ENCODE peak calls at places on chromosomes 1 and 21, in four cellular contexts. One of them, this sample, is unnamed.

GRCh38 chr1:205183676-205184335 is 27.7 kb downstream of the DSTYK start:
- DNase-seq in transverse colon: no peak
- DNase-seq in A549: no peak
- DNase-seq in IMR-90: peak
- DNase-seq in this sample: no peak

GRCh38 chr21:42820513-42821465 is 58.5 kb downstream of the WDR4 start:
- DNase-seq in transverse colon: no peak
- DNase-seq in A549: no peak
- DNase-seq in IMR-90: no peak
- DNase-seq in this sample: no peak

GRCh38 chr1:55632906-55633305 is 417.7 kb upstream of the USP24 start:
- DNase-seq in transverse colon: no peak
- DNase-seq in A549: no peak
- DNase-seq in IMR-90: peak
- DNase-seq in this sample: no peak

GRCh38 chr1:227924838-227925574 is 22.7 kb downstream of the WNT9A start:
- DNase-seq in transverse colon: no peak
- DNase-seq in A549: no peak
- DNase-seq in IMR-90: no peak
- DNase-seq in this sample: no peak

GRCh38 chr1:119680193-119680592 is 31.5 kb upstream of the PHGDH start:
- DNase-seq in transverse colon: no peak
- DNase-seq in A549: no peak
- DNase-seq in IMR-90: no peak
- DNase-seq in this sample: no peak

GRCh38 chr1:87684194-87684593 is 355.5 kb downstream of the LMO4 start:
- DNase-seq in transverse colon: peak
- DNase-seq in A549: no peak
- DNase-seq in IMR-90: peak
- DNase-seq in this sample: no peak

GRCh38 chr1:230253150-230253549 is 173.0 kb downstream of the PGBD5 start:
- DNase-seq in transverse colon: no peak
- DNase-seq in A549: no peak
- DNase-seq in IMR-90: no peak
- DNase-seq in this sample: no peak

GRCh38 chr1:214983126-214983869 is 99.2 kb upstream of the KCNK2 start:
- DNase-seq in transverse colon: no peak
- DNase-seq in A549: no peak
- DNase-seq in IMR-90: peak
- DNase-seq in this sample: no peak

GRCh38 chr1:35570589-35571137 is 2.5 kb upstream of the TFAP2E start:
- DNase-seq in transverse colon: no peak
- DNase-seq in A549: no peak
- DNase-seq in IMR-90: peak
- DNase-seq in this sample: no peak

GRCh38 chr1:5507340-5507739 is 484.9 kb downstream of the NPHP4 start:
- DNase-seq in transverse colon: no peak
- DNase-seq in A549: no peak
- DNase-seq in IMR-90: no peak
- DNase-seq in this sample: no peak

GRCh38 chr1:159916240-159917051 is 8.9 kb downstream of the TAGLN2 start:
- DNase-seq in transverse colon: no peak
- DNase-seq in A549: peak
- DNase-seq in IMR-90: peak
- DNase-seq in this sample: no peak

GRCh38 chr1:29416825-29417557 is 180.7 kb downstream of the PTPRU start:
- DNase-seq in transverse colon: no peak
- DNase-seq in A549: no peak
- DNase-seq in IMR-90: no peak
- DNase-seq in this sample: no peak

GRCh38 chr1:116201921-116202320 is 90.7 kb downstream of the MAB21L3 start:
- DNase-seq in transverse colon: no peak
- DNase-seq in A549: no peak
- DNase-seq in IMR-90: no peak
- DNase-seq in this sample: no peak

GRCh38 chr1:3992103-3992556 is 92.1 kb upstream of the C1orf174 start:
- DNase-seq in transverse colon: no peak
- DNase-seq in A549: no peak
- DNase-seq in IMR-90: peak
- DNase-seq in this sample: peak

GRCh38 chr1:35980090-35980489 is 49.2 kb downstream of the AGO3 start:
- DNase-seq in transverse colon: no peak
- DNase-seq in A549: no peak
- DNase-seq in IMR-90: no peak
- DNase-seq in this sample: no peak

GRCh38 chr1:2253036-2253796 is 25.1 kb downstream of the SKI start:
- DNase-seq in transverse colon: no peak
- DNase-seq in A549: no peak
- DNase-seq in IMR-90: no peak
- DNase-seq in this sample: no peak

GRCh38 chr1:2251363-2251762 is 23.2 kb downstream of the SKI start:
- DNase-seq in transverse colon: no peak
- DNase-seq in A549: no peak
- DNase-seq in IMR-90: no peak
- DNase-seq in this sample: no peak

GRCh38 chr1:2252423-2252822 is 24.3 kb downstream of the SKI start:
- DNase-seq in transverse colon: no peak
- DNase-seq in A549: no peak
- DNase-seq in IMR-90: no peak
- DNase-seq in this sample: no peak

GRCh38 chr1:2250721-2251281 is 22.7 kb downstream of the SKI start:
- DNase-seq in transverse colon: no peak
- DNase-seq in A549: no peak
- DNase-seq in IMR-90: no peak
- DNase-seq in this sample: no peak

DNA sequence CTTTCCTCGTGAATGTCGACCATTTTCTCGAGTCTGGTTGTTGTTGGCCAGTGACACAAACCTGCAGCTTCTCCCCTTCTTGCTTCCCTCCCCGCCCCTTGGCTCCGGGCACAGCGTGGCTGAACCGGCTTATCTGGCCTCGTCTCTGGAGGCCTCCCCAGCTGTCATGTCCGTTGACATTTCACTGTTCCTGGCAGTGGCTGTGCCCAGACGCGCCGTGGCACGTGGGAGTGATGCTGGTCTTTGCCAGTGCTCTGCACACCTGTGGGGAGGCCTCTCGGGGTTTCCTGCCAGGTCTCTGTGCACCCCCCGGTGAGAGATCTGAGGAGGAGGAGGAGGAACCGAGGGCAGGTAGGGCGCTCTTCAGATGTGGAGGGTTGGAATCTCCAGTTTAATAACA is 23.7 kb downstream of the SKI start:
- DNase-seq in transverse colon: no peak
- DNase-seq in A549: no peak
- DNase-seq in IMR-90: no peak
- DNase-seq in this sample: no peak
- TF ChIP-seq POLR2A in transverse colon: no peak
- TF ChIP-seq POLR2A in A549: no peak
- TF ChIP-seq POLR2A in IMR-90: no peak
- TF ChIP-seq POLR2A in this sample: no peak

GRCh38 chr21:35562876-35563275 is 497.4 kb downstream of the SETD4 start:
- DNase-seq in transverse colon: no peak
- DNase-seq in A549: no peak
- DNase-seq in IMR-90: peak
- DNase-seq in this sample: no peak

GRCh38 chr21:35566874-35567273 is 493.5 kb downstream of the SETD4 start:
- DNase-seq in transverse colon: no peak
- DNase-seq in A549: no peak
- DNase-seq in IMR-90: no peak
- DNase-seq in this sample: no peak

GRCh38 chr21:35563885-35564451 is 496.4 kb downstream of the SETD4 start:
- DNase-seq in transverse colon: peak
- DNase-seq in A549: no peak
- DNase-seq in IMR-90: peak
- DNase-seq in this sample: no peak

GRCh38 chr21:35561076-35561475 is 499.2 kb downstream of the SETD4 start:
- DNase-seq in transverse colon: no peak
- DNase-seq in A549: no peak
- DNase-seq in IMR-90: no peak
- DNase-seq in this sample: no peak

GRCh38 chr21:35565204-35565611 is 495.1 kb downstream of the SETD4 start:
- DNase-seq in transverse colon: no peak
- DNase-seq in A549: no peak
- DNase-seq in IMR-90: peak
- DNase-seq in this sample: no peak
- TF ChIP-seq POLR2A in transverse colon: no peak
- TF ChIP-seq POLR2A in A549: no peak
- TF ChIP-seq POLR2A in IMR-90: no peak
- TF ChIP-seq POLR2A in this sample: no peak

DNA sequence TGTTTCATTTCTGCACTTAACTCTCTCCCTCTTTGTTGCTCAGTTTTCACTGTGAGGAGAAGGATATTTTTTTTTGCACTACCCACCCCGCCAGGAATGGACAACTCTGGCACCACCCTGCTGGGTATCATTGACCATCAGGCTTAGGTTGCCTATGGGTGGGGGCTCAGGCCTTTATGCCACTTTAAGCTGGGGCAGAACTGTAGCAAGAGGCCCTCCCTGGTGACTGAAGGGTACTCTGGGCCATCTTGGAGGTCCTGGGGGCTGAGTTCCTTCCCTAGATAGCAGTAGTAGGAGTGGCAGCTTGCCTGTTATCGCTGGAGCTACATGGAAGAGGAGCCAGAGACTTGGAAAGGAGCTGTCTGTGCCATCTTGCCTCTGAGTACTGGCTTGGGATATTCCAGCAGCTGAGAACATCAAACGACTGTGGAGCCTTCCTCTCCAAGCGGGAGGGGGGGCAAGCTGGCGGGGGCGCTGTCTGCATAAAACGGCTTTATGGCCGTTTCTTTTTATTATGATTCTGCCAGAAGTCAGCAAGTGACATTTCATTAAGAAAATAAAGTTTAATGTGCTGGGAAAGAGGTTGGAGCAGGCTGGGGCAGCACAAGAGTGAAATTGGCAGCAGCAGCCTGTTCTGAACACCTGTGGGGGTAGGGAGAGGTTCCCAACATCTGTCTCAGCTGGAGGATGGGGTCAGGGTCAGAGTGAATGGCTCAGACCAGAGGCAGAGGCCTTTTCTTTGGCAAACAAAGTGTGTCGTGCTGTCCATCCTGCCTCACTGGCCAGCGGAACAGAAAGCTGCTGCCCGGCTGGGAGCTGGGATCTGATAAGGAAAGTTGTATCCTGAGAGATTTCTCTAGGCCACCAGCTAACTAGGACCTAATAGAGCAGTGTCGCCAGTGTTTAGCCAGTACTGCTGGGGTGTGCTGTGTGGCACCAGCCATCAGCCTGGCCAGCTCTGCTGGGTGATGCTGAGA is 32.9 kb downstream of the TMEM53 start:
- DNase-seq in transverse colon: no peak
- DNase-seq in A549: no peak
- DNase-seq in IMR-90: no peak
- DNase-seq in this sample: no peak
- TF ChIP-seq POLR2A in transverse colon: no peak
- TF ChIP-seq POLR2A in A549: no peak
- TF ChIP-seq POLR2A in IMR-90: no peak
- TF ChIP-seq POLR2A in this sample: no peak

DNA sequence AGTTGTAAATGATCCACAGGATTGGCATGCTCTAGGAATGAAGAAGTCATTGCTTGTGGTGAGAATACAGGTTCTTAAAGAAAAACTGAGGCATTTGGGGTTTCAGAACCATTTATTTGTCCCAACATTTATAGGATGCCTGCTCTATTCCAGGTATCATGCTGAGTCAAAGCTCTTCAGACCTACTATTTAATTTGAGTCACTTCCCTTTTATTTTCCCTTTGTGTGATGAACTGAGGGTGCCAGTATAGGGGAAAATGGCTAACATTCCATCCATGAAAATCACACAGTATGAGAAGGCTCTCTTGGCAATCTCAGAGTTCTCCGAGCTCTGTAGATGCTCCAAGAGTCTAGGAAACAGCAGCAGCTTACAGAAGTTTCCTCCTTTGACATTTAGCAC is 110.4 kb downstream of the RNF220 start:
- DNase-seq in transverse colon: no peak
- DNase-seq in A549: peak
- DNase-seq in IMR-90: no peak
- DNase-seq in this sample: no peak
- TF ChIP-seq POLR2A in transverse colon: no peak
- TF ChIP-seq POLR2A in A549: no peak
- TF ChIP-seq POLR2A in IMR-90: no peak
- TF ChIP-seq POLR2A in this sample: no peak

GRCh38 chr1:161044908-161045748 is 649 bp downstream of the USF1 start:
- DNase-seq in transverse colon: peak
- DNase-seq in A549: peak
- DNase-seq in IMR-90: peak
- DNase-seq in this sample: peak
- TF ChIP-seq POLR2A in transverse colon: peak
- TF ChIP-seq POLR2A in A549: no peak
- TF ChIP-seq POLR2A in IMR-90: no peak
- TF ChIP-seq POLR2A in this sample: no peak

DNA sequence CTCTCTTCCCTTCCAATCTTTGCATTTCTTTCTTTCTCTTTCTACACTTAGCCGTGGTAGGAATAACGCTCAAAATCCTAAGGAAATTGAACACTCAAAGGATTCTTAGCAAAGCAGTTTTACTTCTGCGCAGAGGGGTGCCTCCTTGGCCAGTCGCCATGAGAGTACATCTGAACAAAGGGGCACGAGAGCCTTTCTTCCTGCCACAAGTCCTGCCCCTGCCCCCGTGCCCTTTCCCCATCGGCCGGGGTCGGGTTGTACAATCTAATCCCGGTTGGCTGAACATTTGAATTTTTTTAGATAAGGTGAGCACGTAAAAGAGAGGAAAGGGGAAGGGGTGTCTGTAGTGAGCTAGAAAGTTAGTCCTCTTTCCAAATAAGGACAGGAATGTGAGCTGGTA is 28.6 kb upstream of the COL6A1 start:
- DNase-seq in transverse colon: no peak
- DNase-seq in A549: no peak
- DNase-seq in IMR-90: no peak
- DNase-seq in this sample: no peak
- TF ChIP-seq POLR2A in transverse colon: no peak
- TF ChIP-seq POLR2A in A549: no peak
- TF ChIP-seq POLR2A in IMR-90: no peak
- TF ChIP-seq POLR2A in this sample: no peak

DNA sequence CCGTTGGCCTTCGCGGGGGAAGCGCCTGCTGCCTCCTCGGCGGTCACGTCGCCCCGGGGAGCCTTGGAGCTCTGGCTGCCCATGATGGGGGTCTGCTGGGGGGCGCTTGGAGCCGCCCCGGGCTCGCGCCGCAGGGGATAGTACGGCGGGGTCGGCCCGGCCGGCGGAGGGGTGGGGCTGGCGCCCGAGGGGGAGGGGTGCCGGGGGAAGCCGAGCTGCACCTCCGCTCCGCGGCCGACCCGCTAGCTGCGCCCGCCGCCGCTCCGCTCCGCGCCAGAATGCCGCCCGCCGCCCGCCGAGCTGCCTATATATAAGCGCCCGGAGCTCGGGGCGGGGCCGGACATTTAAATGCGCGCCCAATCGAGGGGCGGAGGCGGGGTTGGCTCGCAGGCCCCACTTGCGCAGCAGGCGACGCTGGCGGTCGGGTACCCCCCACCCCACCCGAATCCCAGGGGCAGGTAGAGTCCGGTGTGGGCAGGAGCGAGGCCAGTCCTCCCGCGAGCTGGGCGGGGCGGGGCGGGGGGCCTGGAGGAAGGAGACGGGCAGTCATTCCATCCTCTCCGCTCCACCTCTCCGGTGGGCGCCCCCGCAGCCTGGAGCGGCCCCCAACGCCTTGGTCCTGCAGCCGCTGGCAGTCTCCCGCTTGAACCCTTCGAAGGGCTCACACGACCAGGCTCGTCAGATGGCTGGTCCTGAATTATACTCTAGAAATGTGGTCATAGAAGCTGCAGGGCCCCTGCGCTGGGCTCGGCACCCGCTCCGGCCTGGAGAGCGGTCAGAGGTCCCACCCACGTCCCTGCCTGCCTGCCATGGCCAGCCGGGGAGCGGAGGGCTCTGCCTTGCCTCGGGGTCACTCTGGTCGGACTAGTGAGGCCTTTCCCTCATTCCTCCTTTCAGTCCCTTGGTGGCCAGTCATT is at the start of gene MARCKSL1:
- DNase-seq in transverse colon: peak
- DNase-seq in A549: peak
- DNase-seq in IMR-90: peak
- DNase-seq in this sample: peak
- TF ChIP-seq POLR2A in transverse colon: peak
- TF ChIP-seq POLR2A in A549: peak
- TF ChIP-seq POLR2A in IMR-90: peak
- TF ChIP-seq POLR2A in this sample: peak